ENCODE peak calls at places on chromosomes 4 and X, in four cellular contexts. K is Peyer's patch; O is CD8-positive, alpha-beta T cell; U is stomach. S is an unnamed sample.

GRCh38 chrX:47384502-47384901 is 14.1 kb downstream of the ZNF157 start:
- DNase-seq in K (peak), O (peak), U (peak), S (peak)

GRCh38 chrX:100768679-100769338 is 36.9 kb upstream of the SYTL4 start:
- DNase-seq in K (peak), O (peak), U (peak), S (peak)

GRCh38 chrX:1164322-1165288 is 47.8 kb downstream of the CRLF2 start:
- DNase-seq in K (no peak), O (no peak), U (no peak), S (no peak)

GRCh38 chr4:124262211-124263179 is 450.0 kb downstream of the ANKRD50 start:
- DNase-seq in K (no peak), O (no peak), U (peak), S (peak)

GRCh38 chr4:39319678-39320077 is 46.5 kb downstream of the RFC1 start:
- DNase-seq in K (no peak), O (no peak), U (no peak), S (no peak)

GRCh38 chr4:25913056-25913850 is 767 bp upstream of the SMIM20 start:
- DNase-seq in K (peak), O (no peak), U (peak), S (peak)

GRCh38 chrX:113305496-113305895 is 464.9 kb upstream of the AMOT start:
- DNase-seq in K (no peak), O (no peak), U (no peak), S (no peak)

GRCh38 chr4:113222006-113222405 is 172.6 kb downstream of the ANK2 start:
- DNase-seq in K (no peak), O (no peak), U (no peak), S (no peak)

GRCh38 chr4:87910795-87911194 is 64.7 kb upstream of the SPP1 start:
- DNase-seq in K (no peak), O (no peak), U (no peak), S (no peak)

GRCh38 chr4:13665711-13666660 is 38.5 kb upstream of the BOD1L1 start:
- DNase-seq in K (no peak), O (no peak), U (no peak), S (no peak)

GRCh38 chrX:119753639-119754257 is 4.6 kb upstream of the SOWAHD start:
- DNase-seq in K (no peak), O (peak), U (no peak), S (no peak)

GRCh38 chr4:168840988-168841681 is 168.9 kb downstream of the CBR4 start:
- DNase-seq in K (no peak), O (no peak), U (peak), S (peak)

GRCh38 chrX:97366246-97366645 is 482.5 kb downstream of the RPA4 start:
- DNase-seq in K (no peak), O (no peak), U (no peak), S (no peak)

GRCh38 chr4:55378617-55379467 is 16.9 kb upstream of the TMEM165 start:
- DNase-seq in K (no peak), O (no peak), U (peak), S (no peak)

GRCh38 chrX:12956704-12957541 is 18.0 kb upstream of the TMSB4X start:
- DNase-seq in K (peak), O (no peak), U (no peak), S (peak)

GRCh38 chr4:122755675-122756074 is 23.2 kb downstream of the BBS12 start:
- DNase-seq in K (no peak), O (no peak), U (no peak), S (no peak)

GRCh38 chr4:25330335-25330734 is 17.8 kb downstream of the ZCCHC4 start:
- DNase-seq in K (no peak), O (no peak), U (no peak), S (no peak)

GRCh38 chr4:2261110-2261852 is 628 bp downstream of the MXD4 start:
- DNase-seq in K (peak), O (no peak), U (peak), S (peak)
- H3K27ac ChIP-seq in K (peak), O (peak), U (peak), S (peak)

GRCh38 chrX:139932901-139933796 is at the start of gene ATP11C:
- DNase-seq in K (peak), O (peak), U (peak), S (peak)

GRCh38 chrX:139936259-139936658 is 3.4 kb upstream of the ATP11C start:
- DNase-seq in K (no peak), O (no peak), U (no peak), S (no peak)

GRCh38 chrX:139932077-139932900 is 564 bp downstream of the ATP11C start:
- DNase-seq in K (peak), O (peak), U (peak), S (peak)

GRCh38 chrX:139931646-139932076 is 1.2 kb downstream of the ATP11C start:
- DNase-seq in K (no peak), O (no peak), U (no peak), S (no peak)

GRCh38 chrX:139933904-139934303 is 1.1 kb upstream of the ATP11C start:
- DNase-seq in K (no peak), O (no peak), U (peak), S (no peak)
- H3K4me3 ChIP-seq in K (peak), O (no peak), U (peak), S (peak)

GRCh38 chr4:76831475-76832390 is 66.2 kb downstream of the SOWAHB start:
- DNase-seq in K (no peak), O (no peak), U (no peak), S (no peak)
- H3K27ac ChIP-seq in K (peak), O (no peak), U (peak), S (peak)

DNA sequence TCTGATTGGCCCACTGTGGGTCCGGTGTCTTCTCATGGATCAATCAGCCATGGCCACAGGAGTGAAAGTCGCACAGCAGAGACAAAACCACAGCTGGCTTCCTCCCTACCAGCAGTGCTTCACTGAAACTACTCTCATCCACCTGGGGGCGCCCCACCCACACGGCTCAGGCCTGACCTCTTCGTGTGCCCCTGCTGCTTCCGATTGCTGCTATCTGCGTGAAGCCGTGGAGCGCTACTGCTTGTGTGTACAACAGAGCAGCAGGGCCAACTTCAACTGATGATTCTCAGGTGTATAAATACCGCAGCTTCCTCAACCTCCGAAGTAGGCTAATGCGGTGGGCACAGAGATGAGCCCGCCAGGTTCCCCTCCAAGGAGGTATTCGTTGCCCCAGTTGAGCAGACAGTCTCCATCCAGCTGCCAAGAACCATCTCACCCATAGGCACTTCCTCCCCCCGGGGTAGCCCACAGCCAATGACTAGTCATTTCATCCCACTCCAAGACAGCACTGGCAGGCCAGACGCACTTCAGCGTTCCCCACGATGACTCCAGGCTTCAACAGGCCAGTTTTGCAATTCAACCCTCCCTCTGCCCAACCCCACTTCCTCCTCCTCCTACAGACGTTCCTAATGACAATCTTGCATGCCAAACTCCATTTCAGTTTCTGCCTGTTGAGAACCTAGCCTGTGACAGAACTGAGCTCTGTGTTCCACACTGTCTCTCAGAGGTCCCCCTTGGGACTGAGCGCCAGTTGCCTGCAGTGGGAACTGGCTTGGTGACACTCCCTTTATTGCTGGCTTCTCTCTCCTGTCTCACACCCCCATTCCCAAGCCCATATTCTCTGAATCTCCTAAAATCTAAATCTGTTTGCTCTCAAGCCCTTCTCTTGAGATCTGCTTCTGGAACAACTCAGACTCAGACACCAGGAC is 41.3 kb upstream of the ATP6AP2 start:
- DNase-seq in K (peak), O (peak), U (no peak), S (peak)
- H3K4me3 ChIP-seq in K (no peak), O (no peak), U (no peak), S (no peak)

GRCh38 chrX:25004040-25004439 is 11.7 kb downstream of the ARX start:
- DNase-seq in K (no peak), O (no peak), U (no peak), S (no peak)

GRCh38 chrX:25002658-25003015 is 13.1 kb downstream of the ARX start:
- DNase-seq in K (no peak), O (no peak), U (no peak), S (no peak)

GRCh38 chrX:25001808-25002657 is 13.7 kb downstream of the ARX start:
- DNase-seq in K (no peak), O (no peak), U (no peak), S (no peak)

GRCh38 chrX:25004485-25005032 is 11.2 kb downstream of the ARX start:
- DNase-seq in K (no peak), O (no peak), U (no peak), S (no peak)

DNA sequence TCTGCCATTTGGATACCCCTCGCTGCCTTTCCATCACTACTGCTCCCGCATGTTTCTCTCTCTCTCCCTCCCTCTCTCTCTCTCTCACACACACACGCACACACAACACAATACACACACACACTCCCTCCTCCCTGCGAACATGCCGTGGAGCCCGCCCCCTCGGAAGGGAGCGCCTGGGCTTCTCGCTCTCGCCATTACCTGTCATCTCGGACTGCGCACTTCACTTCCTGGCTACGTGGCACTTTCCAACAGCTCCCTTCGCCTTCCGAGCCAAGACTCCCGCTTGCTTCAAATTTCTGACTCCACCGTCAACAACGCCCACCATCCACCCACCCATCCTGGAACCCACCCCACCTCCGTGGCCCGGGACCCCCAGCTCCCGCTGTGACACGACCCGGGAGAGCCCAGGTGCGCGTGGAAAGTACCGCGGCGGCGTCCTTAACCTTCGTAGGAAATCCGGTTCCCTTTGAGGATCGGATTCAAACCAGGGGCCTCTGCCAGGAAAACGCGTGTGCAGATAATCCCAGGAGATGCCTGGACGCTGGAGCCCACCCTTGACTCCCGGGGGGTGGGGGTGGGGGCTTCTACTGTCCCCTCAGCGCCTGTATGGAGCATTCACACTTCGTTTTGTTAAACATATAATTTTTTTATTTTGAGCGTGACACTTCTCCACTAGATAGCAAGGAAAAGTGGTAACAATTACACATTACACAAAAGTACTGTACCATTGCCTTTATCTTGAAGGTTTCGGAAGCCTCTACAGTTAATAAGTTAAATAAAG is 12.5 kb downstream of the ARX start:
- DNase-seq in K (no peak), O (no peak), U (no peak), S (no peak)
- H3K27ac ChIP-seq in K (no peak), O (no peak), U (no peak), S (no peak)

DNA sequence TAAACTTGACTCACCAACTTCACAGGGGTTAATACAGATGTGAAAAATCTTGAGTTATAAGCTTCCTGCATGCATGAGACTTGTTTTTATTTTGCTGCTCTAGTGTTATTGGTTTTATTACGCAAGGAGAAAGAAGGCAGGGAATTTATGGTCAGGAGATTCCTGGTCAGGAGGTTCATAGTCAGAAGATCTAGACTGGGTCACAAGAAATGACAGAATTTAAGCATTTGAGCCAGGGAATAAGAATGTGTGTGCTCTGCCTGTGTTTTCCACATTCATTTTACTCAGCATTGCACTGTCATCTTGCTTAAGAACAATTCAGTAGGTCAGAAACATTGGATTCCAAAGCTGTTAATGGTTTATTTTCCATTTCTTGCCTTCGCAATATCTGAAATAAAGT is 2522.1 kb downstream of the ARAP2 start:
- DNase-seq in K (no peak), O (no peak), U (no peak), S (no peak)
- H3K4me3 ChIP-seq in K (no peak), O (no peak), U (no peak), S (no peak)

DNA sequence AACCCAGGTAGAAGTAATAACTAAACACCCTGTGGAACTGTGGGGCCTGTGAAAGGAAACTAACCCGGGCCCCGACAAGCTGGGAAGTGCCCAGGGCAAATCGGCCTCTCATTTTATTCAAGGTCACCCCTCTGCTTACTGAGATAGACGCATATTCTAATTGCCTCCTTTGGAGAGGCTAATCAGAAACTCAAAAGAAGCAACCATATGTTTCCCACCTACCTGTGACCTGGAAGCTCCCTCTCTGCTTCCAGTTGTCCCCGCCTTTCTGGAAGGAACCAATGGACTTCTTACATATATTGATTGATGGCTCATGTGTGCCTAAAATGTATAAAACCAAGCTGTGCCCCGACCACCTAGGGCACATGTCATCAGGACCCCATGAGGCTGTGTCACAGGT is 23.1 kb upstream of the DHRSX start:
- DNase-seq in K (no peak), O (no peak), U (no peak), S (no peak)
- H3K27ac ChIP-seq in K (no peak), O (no peak), U (no peak), S (no peak)

GRCh38 chr4:183118585-183118984 is 19.5 kb downstream of the WWC2 start:
- DNase-seq in K (no peak), O (no peak), U (no peak), S (no peak)
- H3K4me3 ChIP-seq in K (no peak), O (no peak), U (no peak), S (no peak)

DNA sequence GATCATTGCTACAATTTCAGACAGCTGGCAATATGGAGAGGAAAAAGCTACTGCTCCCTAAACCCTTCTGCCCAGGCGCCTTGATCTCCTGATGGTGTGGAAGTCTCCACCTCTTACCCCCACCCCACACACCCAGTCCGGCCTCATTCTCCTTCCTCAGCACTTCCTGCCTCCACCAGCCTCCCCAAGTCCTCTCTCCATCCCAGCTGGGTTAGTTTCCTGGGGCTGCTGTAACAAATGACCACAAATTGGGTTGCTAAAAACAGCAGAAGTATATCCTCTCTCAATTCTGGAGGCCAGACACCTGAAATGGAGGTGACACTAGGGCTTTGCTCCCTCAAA is 1.1 kb upstream of the CCNQ start:
- DNase-seq in K (no peak), O (no peak), U (no peak), S (no peak)
- H3K27ac ChIP-seq in K (no peak), O (no peak), U (peak), S (no peak)

DNA sequence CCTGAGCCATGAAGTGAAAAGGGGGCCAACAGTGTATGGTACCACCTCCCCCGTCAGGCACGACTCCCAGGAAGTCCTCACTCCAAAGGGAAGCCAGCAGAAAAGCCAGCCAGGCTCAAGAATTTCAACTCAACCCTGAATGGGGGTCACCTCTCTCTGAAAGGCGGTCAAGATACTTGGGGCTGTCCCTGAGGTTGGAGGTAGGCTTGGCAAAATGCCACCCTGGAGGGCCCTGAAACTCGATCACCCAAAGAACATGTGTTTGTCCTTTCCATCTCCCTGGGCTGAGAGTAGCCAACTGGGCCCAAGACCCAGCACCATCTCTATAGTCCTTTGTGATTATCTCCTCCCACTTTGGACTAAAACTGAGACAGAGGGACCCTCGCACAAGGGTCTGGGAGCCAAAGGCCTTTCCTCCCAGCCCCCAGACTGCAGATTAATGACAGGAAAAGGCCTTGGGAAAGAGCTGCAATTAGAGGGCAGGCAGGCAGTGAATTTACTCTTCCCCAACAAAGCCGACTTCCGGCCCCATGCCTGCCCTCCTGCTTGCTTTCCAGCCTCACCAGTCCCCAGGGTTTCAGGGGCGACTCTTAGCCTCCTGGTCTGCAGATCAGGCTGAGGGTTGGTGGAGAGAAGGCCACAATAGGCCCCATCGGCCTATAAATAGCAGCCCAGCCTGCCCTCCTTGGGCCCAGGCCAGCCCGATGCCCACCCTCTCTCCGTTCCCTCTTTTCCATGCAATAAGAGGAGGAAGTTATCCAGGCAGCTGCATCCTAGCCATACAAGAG is 5.6 kb downstream of the SASH3 start:
- DNase-seq in K (no peak), O (no peak), U (no peak), S (no peak)
- H3K4me3 ChIP-seq in K (no peak), O (peak), U (no peak), S (no peak)

S was measured in heart right ventricle.